ENCODE peak calls at places on chromosome 9, in eight cellular contexts. I is activated gamma-delta T cell; M is pancreas; W is IMR-90; J is activated CD4-positive, alpha-beta T cell treated with anti-CD3 and anti-CD28 coated beads, Interleukin-2, amount 50 U/mL, for 24 hours; K is mesendoderm; U is HT1080; Q is fibroblast of the aortic adventitia. L is an unnamed sample.

GRCh38 chr9:76610009-76610352 is 151.0 kb downstream of the GCNT1 start:
- DNase-seq in I (no peak), Q (peak), K (no peak), M (peak), J (no peak), U (no peak), W (peak), L (no peak)

GRCh38 chr9:91884746-91885687 is 65.0 kb downstream of the ROR2 start:
- DNase-seq in J (no peak), K (peak), W (peak), M (no peak), I (no peak), Q (peak), U (no peak), L (no peak)

GRCh38 chr9:16950051-16950450 is 79.6 kb upstream of the BNC2 start:
- DNase-seq in Q (no peak), M (no peak), J (no peak), W (no peak), K (peak), U (no peak), I (no peak), L (no peak)

GRCh38 chr9:124939944-124940343 is 939 bp downstream of the GOLGA1 start:
- DNase-seq in W (no peak), J (no peak), U (no peak), K (no peak), Q (no peak), M (no peak), I (no peak), L (no peak)

GRCh38 chr9:76459691-76460635 is 981 bp downstream of the GCNT1 start:
- DNase-seq in M (peak), I (no peak), J (no peak), W (peak), K (peak), U (peak), Q (peak), L (no peak)

GRCh38 chr9:12882430-12882829 is 107.6 kb downstream of the LURAP1L start:
- DNase-seq in Q (peak), J (no peak), K (no peak), I (no peak), M (no peak), U (no peak), W (peak), L (no peak)

GRCh38 chr9:74772126-74772525 is 115.6 kb downstream of the TRPM6 start:
- DNase-seq in K (no peak), M (no peak), I (no peak), Q (no peak), J (no peak), W (no peak), U (no peak), L (no peak)

GRCh38 chr9:96766199-96766598 is 11.7 kb downstream of the ZNF510 start:
- DNase-seq in I (no peak), U (no peak), W (no peak), K (no peak), J (no peak), M (no peak), Q (no peak), L (no peak)

GRCh38 chr9:136296434-136297015 is 7.4 kb downstream of the CCDC187 start:
- DNase-seq in M (peak), J (no peak), U (no peak), Q (no peak), W (no peak), K (no peak), I (no peak), L (no peak)

GRCh38 chr9:130713286-130713975 is 19.9 kb downstream of the EXOSC2 start:
- DNase-seq in U (no peak), K (peak), W (peak), Q (peak), M (no peak), J (no peak), I (no peak), L (no peak)

GRCh38 chr9:93120846-93121315 is 13.2 kb downstream of the NINJ1 start:
- DNase-seq in J (no peak), I (no peak), W (no peak), Q (no peak), U (no peak), M (peak), K (no peak), L (no peak)

GRCh38 chr9:134807726-134808125 is 72.9 kb upstream of the FCN2 start:
- DNase-seq in K (no peak), Q (peak), U (no peak), M (no peak), J (no peak), I (no peak), W (peak), L (no peak)

GRCh38 chr9:71760901-71761300 is 7.4 kb downstream of the CEMIP2 start:
- DNase-seq in I (no peak), K (peak), J (no peak), M (no peak), U (no peak), Q (no peak), W (no peak), L (no peak)

GRCh38 chr9:115118471-115119156 is 657 bp upstream of the TNC start:
- DNase-seq in U (peak), M (peak), K (peak), I (no peak), Q (peak), J (no peak), W (peak), L (no peak)

L was measured in activated naive CD4-positive, alpha-beta T cell.